ENCODE peak calls at places on chromosomes 3 and 15, in five cellular contexts. K is AG10803, Y is dorsolateral prefrontal cortex, P is foreskin fibroblast, N is GM23248. G is an unnamed sample.

GRCh38 chr15:32908135-32908801 is 190.5 kb downstream of the GREM1 start:
- DNase-seq in P (peak), Y (no peak), K (no peak), N (no peak), G (peak)

GRCh38 chr15:29207758-29208108 is 61.9 kb downstream of the NSMCE3 start:
- DNase-seq in K (no peak), N (no peak), Y (no peak), P (no peak), G (no peak)

GRCh38 chr3:67334588-67334987 is 319.8 kb downstream of the SUCLG2 start:
- DNase-seq in K (no peak), N (no peak), P (no peak), Y (no peak), G (no peak)

GRCh38 chr15:101169457-101170071 is 82.3 kb downstream of the CHSY1 start:
- DNase-seq in Y (no peak), P (no peak), N (peak), K (peak), G (no peak)

GRCh38 chr3:98735761-98736269 is 27.3 kb upstream of the ST3GAL6 start:
- DNase-seq in Y (no peak), P (no peak), K (no peak), N (no peak), G (no peak)

GRCh38 chr3:143775401-143775970 is 72.8 kb downstream of the SLC9A9 start:
- DNase-seq in Y (no peak), K (peak), P (peak), N (peak), G (peak)

GRCh38 chr3:77041756-77042155 is 1.9 kb downstream of the ROBO2 start:
- DNase-seq in Y (no peak), K (no peak), P (no peak), N (no peak), G (no peak)

GRCh38 chr15:86541540-86541939 is 461.9 kb downstream of the AGBL1 start:
- DNase-seq in Y (no peak), K (no peak), P (no peak), N (no peak), G (no peak)

GRCh38 chr3:143084856-143085731 is 34.5 kb upstream of the CHST2 start:
- DNase-seq in Y (no peak), K (peak), N (peak), P (peak), G (peak)

GRCh38 chr3:72721696-72722381 is 126.4 kb downstream of the SHQ1 start:
- DNase-seq in N (no peak), Y (no peak), K (no peak), P (no peak), G (no peak)

GRCh38 chr3:98731720-98732238 is 31.4 kb upstream of the ST3GAL6 start:
- DNase-seq in Y (no peak), K (no peak), P (no peak), N (no peak), G (no peak)

GRCh38 chr3:122857019-122857418 is 62.1 kb downstream of the SLC49A4 start:
- DNase-seq in P (peak), N (peak), Y (no peak), K (peak), G (no peak)

GRCh38 chr15:77631790-77632551 is 741 bp downstream of the LINGO1 start:
- DNase-seq in P (no peak), N (no peak), Y (no peak), K (no peak), G (no peak)

GRCh38 chr15:60006203-60006782 is 2.2 kb downstream of the FOXB1 start:
- DNase-seq in K (peak), N (peak), Y (no peak), P (no peak), G (no peak)

GRCh38 chr3:25420168-25420567 is 7.9 kb upstream of the RARB start:
- DNase-seq in Y (no peak), P (no peak), N (no peak), K (no peak), G (no peak)

GRCh38 chr3:146250449-146251382 is at the start of gene PLSCR4:
- DNase-seq in P (peak), N (peak), K (peak), Y (peak), G (peak)

GRCh38 chr3:54621181-54621580 is 306.7 kb downstream of the LRTM1 start:
- DNase-seq in K (no peak), Y (peak), N (peak), P (no peak), G (no peak)

GRCh38 chr15:89383635-89384604 is 49.3 kb upstream of the POLG start:
- DNase-seq in N (peak), Y (no peak), P (no peak), K (no peak), G (no peak)

GRCh38 chr3:138399766-138400165 is 34.6 kb upstream of the ESYT3 start:
- DNase-seq in Y (no peak), K (no peak), P (no peak), N (no peak), G (no peak)

GRCh38 chr15:99578809-99579208 is 13.0 kb downstream of the MEF2A start:
- DNase-seq in Y (no peak), K (peak), P (no peak), N (peak), G (no peak)

GRCh38 chr3:157094751-157095480 is 65.0 kb downstream of the CCNL1 start:
- DNase-seq in P (no peak), N (peak), K (peak), Y (no peak), G (no peak)

GRCh38 chr3:58358092-58358491 is 25.4 kb downstream of the PXK start:
- DNase-seq in N (no peak), K (no peak), Y (no peak), P (no peak), G (no peak)

GRCh38 chr3:94234177-94234788 is 171.4 kb downstream of the NSUN3 start:
- DNase-seq in Y (no peak), N (peak), P (peak), K (peak), G (peak)

GRCh38 chr3:151169700-151170224 is 33.3 kb downstream of the GPR171 start:
- DNase-seq in P (no peak), N (peak), K (peak), Y (no peak), G (no peak)

GRCh38 chr3:54706783-54707182 is 221.1 kb downstream of the LRTM1 start:
- DNase-seq in K (no peak), P (no peak), Y (no peak), N (no peak), G (no peak)

GRCh38 chr15:91855684-91856553 is 2.4 kb downstream of the SLCO3A1 start:
- DNase-seq in K (no peak), P (no peak), Y (peak), N (peak), G (no peak)

GRCh38 chr15:29747837-29748417 is 74.3 kb downstream of the TJP1 start:
- DNase-seq in Y (no peak), N (peak), P (no peak), K (peak), G (no peak)

GRCh38 chr3:123026551-123027291 is 842 bp downstream of the SEMA5B start:
- DNase-seq in P (no peak), Y (peak), N (peak), K (no peak), G (no peak)

GRCh38 chr3:94101860-94102259 is 39.0 kb downstream of the NSUN3 start:
- DNase-seq in Y (no peak), K (peak), P (no peak), N (peak), G (no peak)

GRCh38 chr3:99648091-99648490 is 9.7 kb downstream of the COL8A1 start:
- DNase-seq in Y (no peak), P (no peak), N (peak), K (peak), G (peak)

GRCh38 chr3:13947912-13948311 is 68.0 kb upstream of the WNT7A start:
- DNase-seq in Y (no peak), K (no peak), P (no peak), N (no peak), G (no peak)

DNA sequence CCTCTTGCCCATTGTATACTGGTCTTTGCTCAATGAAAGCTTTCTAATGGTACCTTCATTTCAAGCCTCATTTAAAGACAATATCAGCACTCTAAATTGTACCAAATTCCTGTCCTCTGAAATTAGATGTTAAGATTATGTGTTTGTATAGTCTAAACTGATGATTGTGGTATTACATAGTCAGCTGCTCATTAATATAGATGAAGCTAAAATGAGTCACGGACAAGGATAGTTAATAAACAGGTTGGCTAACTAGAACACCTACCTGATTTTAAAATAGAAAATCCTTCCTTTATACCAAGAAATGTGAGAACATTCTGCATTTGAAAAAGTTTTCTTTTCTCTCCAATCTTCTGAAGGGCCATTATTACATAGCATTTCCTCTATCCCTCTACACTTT is 2.9 kb downstream of the PRKCI start:
- DNase-seq in N (no peak), K (no peak), Y (no peak), P (no peak), G (no peak)
- H3K4me3 ChIP-seq in N (no peak), K (no peak), Y (no peak), P (no peak), G (no peak)

GRCh38 chr3:187041362-187042061 is 97.8 kb downstream of the RPL39L start:
- DNase-seq in N (peak), K (no peak), P (no peak), Y (no peak), G (peak)
- H3K4me3 ChIP-seq in N (no peak), K (no peak), P (no peak), Y (no peak), G (no peak)

GRCh38 chr15:74201656-74202420 is 749 bp downstream of the STRA6 start:
- DNase-seq in Y (no peak), K (no peak), P (no peak), N (no peak), G (peak)
- H3K4me3 ChIP-seq in Y (no peak), K (no peak), P (peak), N (no peak), G (peak)

DNA sequence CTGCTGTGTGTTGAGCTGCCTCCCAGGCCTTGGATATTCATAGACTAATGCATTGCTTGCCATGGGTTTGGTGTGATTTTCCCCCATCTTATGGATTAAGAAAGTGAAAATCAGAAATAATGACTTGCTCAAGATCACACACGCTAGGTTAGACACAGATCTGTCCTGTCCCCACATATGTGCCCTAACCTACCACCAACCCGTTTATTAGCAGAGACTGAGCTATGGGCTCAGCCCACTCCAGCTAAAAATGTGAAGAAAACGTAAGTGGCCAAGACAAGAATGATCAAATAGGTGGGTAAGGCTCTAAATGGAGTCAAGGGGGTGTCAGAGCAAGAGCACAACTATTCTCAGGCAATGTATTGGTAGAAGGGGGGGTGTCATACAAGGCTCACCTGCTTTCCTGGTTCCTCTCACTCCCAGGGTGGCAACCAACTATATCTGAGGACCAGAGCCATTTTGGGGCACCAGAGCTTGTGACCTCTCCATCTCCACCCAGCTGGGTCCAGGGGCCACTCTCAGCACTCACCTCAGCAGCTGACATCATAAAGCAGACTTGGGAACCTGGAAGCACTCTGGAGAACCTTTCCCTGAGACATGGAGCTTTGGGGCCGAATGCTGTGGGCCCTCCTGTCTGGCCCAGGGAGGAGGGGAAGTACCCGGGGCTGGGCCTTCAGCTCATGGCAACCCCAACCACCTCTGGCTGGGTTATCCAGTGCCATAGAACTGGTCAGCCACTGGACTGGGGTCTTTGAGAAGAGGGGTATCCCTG is 1.4 kb downstream of the HEMK1 start:
- DNase-seq in K (no peak), Y (no peak), N (no peak), P (no peak), G (no peak)
- H3K4me3 ChIP-seq in K (peak), Y (no peak), N (peak), P (peak), G (no peak)

GRCh38 chr3:119783255-119783654 is 1.4 kb downstream of the NR1I2 start:
- DNase-seq in P (no peak), Y (no peak), N (no peak), K (no peak), G (no peak)
- H3K4me3 ChIP-seq in P (no peak), Y (no peak), N (no peak), K (no peak), G (no peak)

DNA sequence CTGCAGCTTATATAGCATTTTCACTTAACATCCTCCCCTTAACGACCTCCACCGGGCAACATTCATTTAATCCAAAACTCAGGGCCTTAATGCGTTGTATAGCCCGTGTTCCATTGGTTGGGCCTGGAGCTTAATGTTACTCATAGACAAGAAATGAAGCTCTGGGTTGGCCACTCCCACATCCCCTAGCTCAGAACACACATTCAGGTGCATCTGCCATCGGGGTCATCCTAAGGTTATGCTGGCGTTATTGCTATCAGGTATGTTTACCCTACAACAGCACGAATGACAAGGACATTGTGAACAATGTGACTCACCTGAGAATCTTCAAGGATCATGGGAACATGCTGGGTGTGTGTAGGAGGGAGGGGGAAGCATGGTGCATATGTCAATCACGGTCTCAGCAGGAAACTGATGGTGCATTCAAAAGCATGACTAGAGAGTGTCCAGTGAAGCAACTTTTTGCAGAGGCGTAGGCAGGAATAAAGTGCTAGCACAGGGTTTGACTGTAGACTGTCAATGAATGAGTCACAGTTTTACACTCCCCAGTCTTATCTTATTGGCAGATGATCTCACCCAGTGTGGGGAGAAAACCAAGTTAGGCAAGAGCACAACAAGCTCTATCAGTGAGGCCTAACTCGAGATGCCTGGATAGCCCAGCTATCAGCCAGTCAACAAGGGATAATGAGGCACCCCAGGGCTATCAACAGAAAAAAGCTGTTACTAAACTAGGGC is 402.1 kb upstream of the MCTP2 start:
- DNase-seq in K (peak), P (no peak), N (peak), Y (no peak), G (peak)
- H3K4me3 ChIP-seq in K (no peak), P (no peak), N (no peak), Y (no peak), G (no peak)

G was measured in brain microvascular endothelial cell.